ENCODE peak calls at places on chromosomes 5 and 9, in six cellular contexts. Z is fibroblast of lung, J is mammary epithelial cell, X is HEK293T, R is NCI-H460, L is fibroblast of villous mesenchyme. W is an unnamed sample.

GRCh38 chr9:4805519-4805918 is 12.8 kb downstream of the RCL1 start:
- DNase-seq in Z (no peak), J (no peak), X (no peak), R (no peak), L (no peak), W (no peak)

GRCh38 chr5:7347377-7347776 is 48.6 kb upstream of the ADCY2 start:
- DNase-seq in Z (no peak), J (no peak), X (no peak), R (no peak), L (no peak), W (no peak)

GRCh38 chr9:87518702-87519335 is 21.2 kb downstream of the DAPK1 start:
- DNase-seq in Z (peak; percentile 49), J (no peak), X (no peak), R (no peak), L (peak; percentile 95), W (no peak)

GRCh38 chr5:150503977-150504620 is 3.8 kb upstream of the NDST1 start:
- DNase-seq in Z (peak; percentile 54), J (no peak), X (no peak), R (no peak), L (no peak), W (no peak)

GRCh38 chr9:137314561-137315560 is 12.8 kb upstream of the NRARP start:
- DNase-seq in Z (no peak), J (no peak), X (no peak), R (no peak), L (no peak), W (no peak)

GRCh38 chr9:112380102-112380581 is at the start of gene HSDL2:
- DNase-seq in Z (peak; percentile 41), J (no peak), X (no peak), R (no peak), L (peak; percentile 54), W (no peak)

GRCh38 chr9:133371261-133371711 is 4.6 kb downstream of the SURF4 start:
- DNase-seq in Z (peak; percentile 52), J (no peak), X (no peak), R (no peak), L (no peak), W (no peak)

GRCh38 chr5:55306641-55307382 is 682 bp downstream of the DHX29 start:
- DNase-seq in Z (no peak), J (peak; percentile 23), X (peak; percentile 18), R (no peak), L (peak; percentile 30), W (no peak)

GRCh38 chr9:19239955-19240354 is 9.5 kb downstream of the DENND4C start:
- DNase-seq in Z (no peak), J (no peak), X (no peak), R (no peak), L (peak; percentile 55), W (no peak)

GRCh38 chr5:112329429-112330090 is 89.5 kb downstream of the EPB41L4A start:
- DNase-seq in Z (no peak), J (no peak), X (no peak), R (no peak), L (no peak), W (no peak)

GRCh38 chr9:127694890-127695735 is 11.7 kb upstream of the CFAP157 start:
- DNase-seq in Z (peak; percentile 13), J (no peak), X (no peak), R (no peak), L (no peak), W (no peak)

GRCh38 chr9:34379334-34380033 is 2.8 kb upstream of the MYORG start:
- DNase-seq in Z (peak; percentile 56), J (peak; percentile 80), X (peak; percentile 89), R (peak; percentile 73), L (peak; percentile 80), W (peak; percentile 83)

GRCh38 chr5:11045411-11045810 is 284.4 kb upstream of the DAP start:
- DNase-seq in Z (no peak), J (no peak), X (no peak), R (no peak), L (no peak), W (no peak)

GRCh38 chr5:136309932-136310598 is 55.3 kb downstream of the TRPC7 start:
- DNase-seq in Z (no peak), J (no peak), X (no peak), R (no peak), L (no peak), W (no peak)

GRCh38 chr5:79305706-79306105 is 69.8 kb downstream of the JMY start:
- DNase-seq in Z (no peak), J (peak; percentile 68), X (no peak), R (no peak), L (peak; percentile 13), W (no peak)

GRCh38 chr9:121301881-121302286 is 33.9 kb downstream of the GSN start:
- DNase-seq in Z (no peak), J (no peak), X (no peak), R (no peak), L (no peak), W (no peak)

GRCh38 chr5:93967923-93968322 is 226.5 kb upstream of the POU5F2 start:
- DNase-seq in Z (no peak), J (no peak), X (no peak), R (peak; percentile 40), L (no peak), W (no peak)

GRCh38 chr5:1670342-1670741 is 129.3 kb downstream of the MRPL36 start:
- DNase-seq in Z (peak; percentile 32), J (peak; percentile 49), X (no peak), R (no peak), L (no peak), W (no peak)

GRCh38 chr9:104339692-104340091 is 164.4 kb upstream of the OR13F1 start:
- DNase-seq in Z (no peak), J (peak; percentile 23), X (no peak), R (no peak), L (no peak), W (no peak)

GRCh38 chr5:125042243-125042887 is 295.9 kb upstream of the ZNF608 start:
- DNase-seq in Z (peak; percentile 80), J (no peak), X (no peak), R (no peak), L (no peak), W (no peak)

GRCh38 chr9:4713849-4714248 is 27.2 kb downstream of the AK3 start:
- DNase-seq in Z (peak; percentile 8), J (no peak), X (no peak), R (no peak), L (no peak), W (no peak)

GRCh38 chr5:33810491-33811120 is 81.2 kb downstream of the ADAMTS12 start:
- DNase-seq in Z (peak; percentile 47), J (no peak), X (no peak), R (no peak), L (peak; percentile 45), W (no peak)

GRCh38 chr5:180873628-180874520 is 12.8 kb upstream of the ZFP62 start:
- DNase-seq in Z (peak; percentile 40), J (no peak), X (no peak), R (no peak), L (peak; percentile 38), W (no peak)

GRCh38 chr5:151222769-151223446 is 984 bp downstream of the CCDC69 start:
- DNase-seq in Z (no peak), J (no peak), X (no peak), R (no peak), L (no peak), W (no peak)

GRCh38 chr9:121133104-121133816 is 58.5 kb downstream of the CNTRL start:
- DNase-seq in Z (no peak), J (peak; percentile 51), X (no peak), R (no peak), L (no peak), W (no peak)

GRCh38 chr5:60727032-60727431 is 27.1 kb upstream of the DEPDC1B start:
- DNase-seq in Z (no peak), J (no peak), X (no peak), R (no peak), L (no peak), W (peak; percentile 25)

GRCh38 chr9:129624168-129624759 is 1.7 kb upstream of the NTMT1 start:
- DNase-seq in Z (no peak), J (no peak), X (peak; percentile 68), R (peak; percentile 56), L (peak; percentile 59), W (peak; percentile 73)

GRCh38 chr9:134168731-134169130 is 4.4 kb upstream of the RNU6ATAC start:
- DNase-seq in Z (no peak), J (no peak), X (no peak), R (no peak), L (no peak), W (no peak)

GRCh38 chr5:102911973-102912372 is 156.9 kb downstream of the PAM start:
- DNase-seq in Z (peak; percentile 84), J (peak; percentile 34), X (no peak), R (peak; percentile 14), L (peak; percentile 35), W (no peak)

GRCh38 chr9:136558373-136558772 is 12.5 kb upstream of the NOTCH1 start:
- DNase-seq in Z (no peak), J (peak; percentile 49), X (no peak), R (no peak), L (no peak), W (no peak)

GRCh38 chr9:126611592-126612328 is 2.0 kb upstream of the LMX1B start:
- DNase-seq in Z (peak; percentile 45), J (peak; percentile 66), X (peak; percentile 80), R (peak; percentile 59), L (peak; percentile 49), W (peak; percentile 74)